ENCODE peak calls at places on chromosomes 13 and 19, in seven cellular contexts. M, N, G, E, S, T and I are unnamed samples.

GRCh38 chr19:45103200-45103624 is 10.2 kb downstream of the PPP1R37 start:
- DNase-seq in M (peak; percentile 54), N (no peak), G (no peak), E (no peak), S (peak; percentile 72), T (no peak), I (no peak)

GRCh38 chr13:36231236-36231635 is 16.9 kb upstream of the SOHLH2 start:
- DNase-seq in M (no peak), N (no peak), G (no peak), E (no peak), S (no peak), T (no peak), I (no peak)

GRCh38 chr19:49801966-49802661 is 11.0 kb downstream of the FUZ start:
- DNase-seq in M (peak; percentile 88), N (no peak), G (no peak), E (peak; percentile 30), S (peak; percentile 93), T (peak; percentile 67), I (peak; percentile 96)

GRCh38 chr19:3125900-3126524 is 9.8 kb upstream of the GNA15 start:
- DNase-seq in M (peak; percentile 54), N (peak; percentile 62), G (peak; percentile 63), E (peak; percentile 57), S (no peak), T (no peak), I (no peak)

GRCh38 chr13:58876473-58876872 is 1244.9 kb downstream of the PCDH17 start:
- DNase-seq in M (no peak), N (no peak), G (no peak), E (no peak), S (no peak), T (no peak), I (no peak)

GRCh38 chr19:35644987-35645679 is 3.0 kb upstream of the COX6B1 start:
- DNase-seq in M (peak; percentile 56), N (peak; percentile 65), G (peak; percentile 51), E (peak; percentile 64), S (peak; percentile 74), T (peak; percentile 58), I (peak; percentile 85)

GRCh38 chr13:40069173-40070044 is 413.9 kb downstream of the COG6 start:
- DNase-seq in M (no peak), N (peak; percentile 67), G (peak; percentile 61), E (peak; percentile 61), S (peak; percentile 79), T (peak; percentile 19), I (peak; percentile 42)

GRCh38 chr19:18304496-18305312 is 18.2 kb downstream of the LSM4 start:
- DNase-seq in M (peak; percentile 47), N (peak; percentile 61), G (peak; percentile 64), E (peak; percentile 83), S (peak; percentile 84), T (no peak), I (peak; percentile 55)

GRCh38 chr19:45645631-45646344 is 6.6 kb upstream of the EML2 start:
- DNase-seq in M (peak; percentile 75), N (peak; percentile 63), G (peak; percentile 49), E (peak; percentile 91), S (peak; percentile 96), T (peak; percentile 72), I (peak; percentile 99)

GRCh38 chr19:12065100-12065538 is 588 bp downstream of the ZNF844 start:
- DNase-seq in M (no peak), N (no peak), G (no peak), E (peak; percentile 38), S (no peak), T (no peak), I (peak; percentile 24)

GRCh38 chr19:7738023-7738422 is 6.1 kb upstream of the CLEC4G start:
- DNase-seq in M (no peak), N (no peak), G (no peak), E (no peak), S (no peak), T (no peak), I (no peak)

GRCh38 chr13:28750187-28751045 is 31.6 kb upstream of the SLC46A3 start:
- DNase-seq in M (peak; percentile 60), N (no peak), G (no peak), E (no peak), S (no peak), T (no peak), I (no peak)

GRCh38 chr19:47637550-47637949 is 28.6 kb downstream of the BICRA start:
- DNase-seq in M (no peak), N (no peak), G (no peak), E (no peak), S (no peak), T (no peak), I (no peak)

GRCh38 chr19:56712609-56713008 is 41.1 kb upstream of the ZNF835 start:
- DNase-seq in M (no peak), N (no peak), G (no peak), E (no peak), S (peak; percentile 74), T (peak; percentile 53), I (peak; percentile 7)

GRCh38 chr19:38830039-38830733 is 1.4 kb downstream of the ECH1 start:
- DNase-seq in M (no peak), N (no peak), G (no peak), E (peak; percentile 74), S (no peak), T (no peak), I (no peak)

GRCh38 chr19:1396768-1397679 is 4.3 kb downstream of the GAMT start:
- DNase-seq in M (no peak), N (no peak), G (no peak), E (no peak), S (no peak), T (no peak), I (no peak)

GRCh38 chr19:5086232-5086631 is 117.3 kb downstream of the KDM4B start:
- DNase-seq in M (no peak), N (no peak), G (no peak), E (no peak), S (no peak), T (no peak), I (no peak)

GRCh38 chr13:60645552-60646138 is 248.6 kb downstream of the TDRD3 start:
- DNase-seq in M (no peak), N (no peak), G (no peak), E (no peak), S (no peak), T (no peak), I (no peak)

GRCh38 chr13:21034602-21035190 is 26.7 kb downstream of the LATS2 start:
- DNase-seq in M (no peak), N (no peak), G (no peak), E (no peak), S (no peak), T (no peak), I (no peak)

GRCh38 chr19:29521291-29522075 is 4.3 kb upstream of the VSTM2B start:
- DNase-seq in M (no peak), N (no peak), G (no peak), E (no peak), S (peak; percentile 37), T (no peak), I (no peak)

GRCh38 chr13:113140677-113141590 is 17.5 kb upstream of the PROZ start:
- DNase-seq in M (no peak), N (no peak), G (no peak), E (no peak), S (peak; percentile 34), T (no peak), I (no peak)